ENCODE peak calls at places on chromosome 4, in four cellular contexts. Z, S, H and I are unnamed samples.

GRCh38 chr4:141570290-141570689 is 66.1 kb upstream of the IL15 start:
- DNase-seq in Z (no peak), S (no peak), H (no peak), I (no peak)

GRCh38 chr4:27836505-27836904 is 975.9 kb downstream of the STIM2 start:
- DNase-seq in Z (no peak), S (no peak), H (no peak), I (no peak)

GRCh38 chr4:177228599-177228998 is 81.1 kb upstream of the NEIL3 start:
- DNase-seq in Z (no peak), S (no peak), H (no peak), I (no peak)

GRCh38 chr4:147714575-147715401 is 17.1 kb upstream of the ARHGAP10 start:
- DNase-seq in Z (no peak), S (no peak), H (no peak), I (no peak)

GRCh38 chr4:126583509-126583908 is 1049.2 kb upstream of the INTU start:
- DNase-seq in Z (no peak), S (peak), H (peak), I (no peak)

GRCh38 chr4:66169341-66169740 is 499.1 kb upstream of the EPHA5 start:
- DNase-seq in Z (no peak), S (no peak), H (peak), I (peak)

GRCh38 chr4:139962130-139962684 is 191.8 kb downstream of the MAML3 start:
- DNase-seq in Z (no peak), S (no peak), H (no peak), I (no peak)

GRCh38 chr4:4694296-4694772 is 152.5 kb upstream of the STX18 start:
- DNase-seq in Z (peak), S (no peak), H (peak), I (peak)

GRCh38 chr4:89752932-89753598 is 83.9 kb downstream of the SNCA start:
- DNase-seq in Z (no peak), S (no peak), H (no peak), I (peak)

GRCh38 chr4:147691820-147692219 is 7.9 kb upstream of the PRMT9 start:
- DNase-seq in Z (no peak), S (no peak), H (no peak), I (no peak)

GRCh38 chr4:87030606-87031441 is 96.0 kb downstream of the AFF1 start:
- DNase-seq in Z (no peak), S (no peak), H (no peak), I (peak)

GRCh38 chr4:11397819-11398610 is 30.7 kb downstream of the HS3ST1 start:
- DNase-seq in Z (no peak), S (no peak), H (no peak), I (no peak)

GRCh38 chr4:140633951-140634350 is 65.2 kb upstream of the UCP1 start:
- DNase-seq in Z (no peak), S (no peak), H (no peak), I (no peak)

GRCh38 chr4:40367451-40367850 is 32.3 kb downstream of the CHRNA9 start:
- DNase-seq in Z (no peak), S (no peak), H (peak), I (no peak)

GRCh38 chr4:160142579-160142978 is 1039.7 kb downstream of the RAPGEF2 start:
- DNase-seq in Z (no peak), S (no peak), H (no peak), I (no peak)

GRCh38 chr4:104416725-104417363 is 77.8 kb downstream of the CXXC4 start:
- DNase-seq in Z (no peak), S (no peak), H (peak), I (no peak)

GRCh38 chr4:145829629-145830395 is 108.8 kb downstream of the ZNF827 start:
- DNase-seq in Z (no peak), S (no peak), H (no peak), I (no peak)

GRCh38 chr4:89245459-89245858 is 62.1 kb downstream of the GPRIN3 start:
- DNase-seq in Z (no peak), S (no peak), H (peak), I (no peak)

GRCh38 chr4:120130786-120131185 is 64.1 kb upstream of the MAD2L1 start:
- DNase-seq in Z (no peak), S (no peak), H (no peak), I (no peak)

GRCh38 chr4:54032558-54033135 is 31.8 kb downstream of the CHIC2 start:
- DNase-seq in Z (no peak), S (no peak), H (no peak), I (no peak)

GRCh38 chr4:154073107-154073817 is 284.4 kb upstream of the SFRP2 start:
- DNase-seq in Z (no peak), S (no peak), H (no peak), I (no peak)

GRCh38 chr4:176383273-176384077 is 63.7 kb downstream of the SPCS3 start:
- DNase-seq in Z (no peak), S (no peak), H (no peak), I (no peak)

GRCh38 chr4:145130788-145131398 is 32.8 kb downstream of the ABCE1 start:
- DNase-seq in Z (no peak), S (no peak), H (no peak), I (no peak)

GRCh38 chr4:123749408-123749807 is 352.8 kb downstream of the SPRY1 start:
- DNase-seq in Z (no peak), S (no peak), H (no peak), I (no peak)

GRCh38 chr4:120056249-120056648 is 10.4 kb downstream of the MAD2L1 start:
- DNase-seq in Z (no peak), S (no peak), H (no peak), I (no peak)

GRCh38 chr4:37601527-37601926 is 84.6 kb downstream of the RELL1 start:
- DNase-seq in Z (no peak), S (no peak), H (peak), I (no peak)

GRCh38 chr4:8917868-8918783 is 46.5 kb upstream of the HMX1 start:
- DNase-seq in Z (peak), S (peak), H (peak), I (peak)

GRCh38 chr4:141391293-141391692 is 170.6 kb downstream of the ZNF330 start:
- DNase-seq in Z (no peak), S (no peak), H (no peak), I (no peak)

GRCh38 chr4:149985981-149986380 is 92.3 kb upstream of the DCLK2 start:
- DNase-seq in Z (no peak), S (no peak), H (no peak), I (no peak)

GRCh38 chr4:88356771-88357170 is 21.9 kb upstream of the HERC6 start:
- DNase-seq in Z (no peak), S (no peak), H (no peak), I (no peak)

GRCh38 chr4:77920371-77920770 is 57.7 kb downstream of the MRPL1 start:
- DNase-seq in Z (no peak), S (no peak), H (no peak), I (no peak)
- TF ChIP-seq JUND in Z (no peak), S (no peak), H (no peak), I (no peak)

DNA sequence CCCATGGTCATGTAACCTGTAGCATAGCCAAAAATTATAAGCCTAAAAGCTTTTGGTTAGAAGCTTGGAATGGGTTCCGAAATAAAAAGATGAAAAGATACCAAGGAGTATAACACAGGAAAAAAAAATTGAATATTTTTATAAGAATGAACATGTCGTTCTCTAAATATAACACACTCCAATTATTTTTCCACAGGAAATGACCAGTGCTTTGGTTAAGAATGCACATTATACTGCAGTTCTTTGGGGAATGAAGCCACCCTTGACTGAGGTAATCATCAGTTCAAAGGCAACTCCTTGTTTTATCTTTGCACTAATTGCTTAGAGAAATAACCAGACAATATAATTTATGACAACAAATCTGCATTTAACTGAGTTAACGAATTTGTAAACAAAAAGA is 6.6 kb upstream of the GASK1B start:
- DNase-seq in Z (no peak), S (no peak), H (no peak), I (no peak)
- TF ChIP-seq ELF1 in Z (no peak), S (no peak), H (no peak), I (no peak)

GRCh38 chr4:20592666-20593065 is 107.6 kb upstream of the PACRGL start:
- DNase-seq in Z (no peak), S (no peak), H (no peak), I (no peak)
- TF ChIP-seq JUND in Z (no peak), S (no peak), H (no peak), I (no peak)

GRCh38 chr4:151329217-151330007 is 4.0 kb upstream of the SH3D19 start:
- DNase-seq in Z (no peak), S (no peak), H (no peak), I (no peak)
- TF ChIP-seq ELF1 in Z (no peak), S (no peak), H (no peak), I (no peak)

GRCh38 chr4:138158746-138159297 is 83.3 kb downstream of the SLC7A11 start:
- DNase-seq in Z (no peak), S (no peak), H (no peak), I (no peak)
- TF ChIP-seq JUND in Z (peak), S (no peak), H (no peak), I (peak)

GRCh38 chr4:183610613-183611012 is 48.4 kb downstream of the RWDD4 start:
- DNase-seq in Z (no peak), S (no peak), H (no peak), I (no peak)
- TF ChIP-seq ELF1 in Z (no peak), S (no peak), H (no peak), I (no peak)

DNA sequence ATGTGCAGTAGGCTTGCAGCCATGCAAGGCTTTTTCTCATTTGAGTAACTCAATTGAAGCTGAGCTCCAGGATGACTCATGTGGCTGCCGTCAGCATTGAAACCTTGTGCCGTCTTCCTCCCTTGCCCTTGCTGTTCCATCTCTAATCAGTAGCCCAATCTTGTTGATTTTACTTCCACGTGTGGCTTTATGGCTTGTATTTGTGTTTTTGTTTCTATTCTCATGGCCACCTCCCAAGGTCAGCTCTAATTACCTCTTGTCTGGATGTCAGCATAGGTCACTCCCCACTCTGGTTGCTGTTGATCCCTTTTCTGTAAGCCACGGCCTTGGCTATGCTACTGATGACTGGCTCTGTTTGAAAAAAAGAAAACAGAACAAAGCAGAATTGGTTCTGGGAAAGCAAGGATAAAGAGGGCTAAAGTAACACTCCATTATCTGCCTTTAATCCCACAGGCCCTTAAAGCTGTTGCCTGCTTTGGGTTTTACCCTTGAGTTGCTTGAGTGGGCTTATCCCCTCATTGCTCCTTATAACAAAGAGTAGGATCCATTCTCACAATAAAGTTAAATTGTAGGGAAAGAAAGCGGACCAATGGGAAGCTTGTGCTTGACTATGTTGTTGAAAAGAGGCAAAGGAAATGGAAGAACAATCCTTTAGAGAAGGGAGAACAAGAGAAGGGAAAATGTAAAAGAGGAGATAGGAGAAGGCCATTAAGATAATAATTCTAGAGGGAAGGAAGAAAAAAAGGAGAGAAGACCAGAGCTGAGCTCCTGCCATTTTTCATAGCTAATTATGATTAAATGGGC is 173.9 kb upstream of the PGRMC2 start:
- DNase-seq in Z (peak), S (no peak), H (no peak), I (no peak)
- TF ChIP-seq JUND in Z (peak), S (no peak), H (no peak), I (peak)